ENCODE peak calls at places on chromosomes 6 and 20, in seven cellular contexts. C is HCT116; W is ascending aorta; Q is colonic mucosa; I is PC-9; S is pancreas; T is CD8-positive, alpha-beta memory T cell. X is an unnamed sample. For H3K4me1, the result is how much of the 10 kb centered on the place peaks cover.

GRCh38 chr6:37489697-37490336 is 9.9 kb downstream of the CCDC167 start:
- DNase-seq in C (no peak), W (no peak), Q (no peak), I (no peak), S (no peak), T (peak), X (no peak)

GRCh38 chr6:17601389-17601703 is 1.2 kb downstream of the FAM8A1 start:
- DNase-seq in C (no peak), W (no peak), Q (no peak), I (no peak), S (no peak), T (no peak), X (no peak)

GRCh38 chr6:139145661-139146060 is 10.8 kb downstream of the HECA start:
- DNase-seq in C (no peak), W (no peak), Q (no peak), I (no peak), S (no peak), T (no peak), X (no peak)

GRCh38 chr20:15942130-15942529 is 631.1 kb downstream of the KIF16B start:
- DNase-seq in C (no peak), W (no peak), Q (no peak), I (peak), S (no peak), T (no peak), X (no peak)

GRCh38 chr6:48736486-48737206 is 625.6 kb upstream of the PTCHD4 start:
- DNase-seq in C (no peak), W (no peak), Q (no peak), I (peak), S (no peak), T (no peak), X (no peak)

GRCh38 chr6:41071923-41072835 is at the start of gene OARD1:
- DNase-seq in C (peak), W (peak), Q (peak), I (peak), S (peak), T (peak), X (peak)

GRCh38 chr20:49347156-49347555 is 69.3 kb upstream of the ZNFX1 start:
- DNase-seq in C (no peak), W (no peak), Q (no peak), I (no peak), S (no peak), T (no peak), X (no peak)

GRCh38 chr6:7254980-7255825 is 57.8 kb downstream of the SSR1 start:
- DNase-seq in C (no peak), W (no peak), Q (no peak), I (no peak), S (no peak), T (no peak), X (peak)

GRCh38 chr20:10093087-10093591 is 58.4 kb downstream of the ANKEF1 start:
- DNase-seq in C (no peak), W (no peak), Q (no peak), I (peak), S (peak), T (no peak), X (no peak)

GRCh38 chr6:113936093-113936934 is 34.6 kb downstream of the HDAC2 start:
- DNase-seq in C (peak), W (no peak), Q (peak), I (peak), S (no peak), T (no peak), X (no peak)

GRCh38 chr6:44704240-44705150 is 317.0 kb downstream of the CDC5L start:
- DNase-seq in C (no peak), W (no peak), Q (no peak), I (no peak), S (no peak), T (no peak), X (no peak)

GRCh38 chr6:72363844-72364740 is 257.8 kb upstream of the KCNQ5 start:
- DNase-seq in C (no peak), W (no peak), Q (no peak), I (no peak), S (no peak), T (no peak), X (no peak)

GRCh38 chr6:108876929-108877775 is 28.9 kb downstream of the ARMC2 start:
- DNase-seq in C (no peak), W (peak), Q (no peak), I (no peak), S (peak), T (no peak), X (peak)

GRCh38 chr6:144896296-144896695 is 611.2 kb downstream of the UTRN start:
- DNase-seq in C (no peak), W (no peak), Q (no peak), I (no peak), S (no peak), T (no peak), X (no peak)

GRCh38 chr6:108630050-108630714 is 69.5 kb downstream of the FOXO3 start:
- DNase-seq in C (no peak), W (no peak), Q (no peak), I (no peak), S (no peak), T (no peak), X (no peak)

GRCh38 chr6:117483004-117483644 is 650 bp downstream of the DCBLD1 start:
- DNase-seq in C (no peak), W (no peak), Q (peak), I (peak), S (peak), T (no peak), X (peak)

GRCh38 chr6:48290595-48290994 is 179.6 kb upstream of the PTCHD4 start:
- DNase-seq in C (no peak), W (no peak), Q (no peak), I (no peak), S (no peak), T (no peak), X (no peak)

GRCh38 chr6:38483526-38483925 is 156.2 kb downstream of the BTBD9 start:
- DNase-seq in C (no peak), W (no peak), Q (no peak), I (no peak), S (no peak), T (no peak), X (no peak)

GRCh38 chr6:132731086-132731485 is 17.2 kb upstream of the VNN1 start:
- DNase-seq in C (no peak), W (no peak), Q (no peak), I (peak), S (no peak), T (no peak), X (no peak)

GRCh38 chr6:126662966-126663365 is 323.1 kb downstream of the CENPW start:
- DNase-seq in C (no peak), W (no peak), Q (no peak), I (no peak), S (no peak), T (no peak), X (no peak)

GRCh38 chr6:126657556-126658129 is 317.7 kb downstream of the CENPW start:
- DNase-seq in C (peak), W (no peak), Q (peak), I (peak), S (no peak), T (no peak), X (no peak)

GRCh38 chr6:126664271-126664670 is 324.4 kb downstream of the CENPW start:
- DNase-seq in C (no peak), W (no peak), Q (no peak), I (no peak), S (no peak), T (no peak), X (no peak)

GRCh38 chr6:126660376-126660775 is 320.5 kb downstream of the CENPW start:
- DNase-seq in C (no peak), W (no peak), Q (no peak), I (no peak), S (no peak), T (no peak), X (no peak)

DNA sequence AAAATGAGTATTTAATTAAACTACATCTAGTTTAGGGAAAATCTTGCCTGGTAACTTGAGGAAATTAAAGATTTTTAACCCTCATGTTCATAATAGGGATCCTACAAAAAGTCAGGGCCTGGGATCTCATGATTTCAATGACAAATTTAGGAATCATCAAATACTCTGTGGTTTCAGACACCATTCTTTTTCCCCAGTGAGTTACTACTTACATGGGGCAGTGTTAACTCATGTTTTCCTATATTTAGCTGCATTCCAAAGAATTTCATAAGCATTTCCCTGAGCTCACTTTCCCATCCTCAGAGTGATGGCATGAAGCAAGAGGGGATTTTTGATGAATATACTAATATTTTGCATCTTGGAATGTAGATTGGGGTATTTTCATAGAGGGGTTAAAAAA is 321.7 kb downstream of the CENPW start:
- DNase-seq in C (no peak), W (no peak), Q (no peak), I (no peak), S (no peak), T (no peak), X (no peak)
- H3K27ac ChIP-seq in C (no peak), W (no peak), Q (no peak), I (no peak), S (no peak), T (no peak), X (no peak)

DNA sequence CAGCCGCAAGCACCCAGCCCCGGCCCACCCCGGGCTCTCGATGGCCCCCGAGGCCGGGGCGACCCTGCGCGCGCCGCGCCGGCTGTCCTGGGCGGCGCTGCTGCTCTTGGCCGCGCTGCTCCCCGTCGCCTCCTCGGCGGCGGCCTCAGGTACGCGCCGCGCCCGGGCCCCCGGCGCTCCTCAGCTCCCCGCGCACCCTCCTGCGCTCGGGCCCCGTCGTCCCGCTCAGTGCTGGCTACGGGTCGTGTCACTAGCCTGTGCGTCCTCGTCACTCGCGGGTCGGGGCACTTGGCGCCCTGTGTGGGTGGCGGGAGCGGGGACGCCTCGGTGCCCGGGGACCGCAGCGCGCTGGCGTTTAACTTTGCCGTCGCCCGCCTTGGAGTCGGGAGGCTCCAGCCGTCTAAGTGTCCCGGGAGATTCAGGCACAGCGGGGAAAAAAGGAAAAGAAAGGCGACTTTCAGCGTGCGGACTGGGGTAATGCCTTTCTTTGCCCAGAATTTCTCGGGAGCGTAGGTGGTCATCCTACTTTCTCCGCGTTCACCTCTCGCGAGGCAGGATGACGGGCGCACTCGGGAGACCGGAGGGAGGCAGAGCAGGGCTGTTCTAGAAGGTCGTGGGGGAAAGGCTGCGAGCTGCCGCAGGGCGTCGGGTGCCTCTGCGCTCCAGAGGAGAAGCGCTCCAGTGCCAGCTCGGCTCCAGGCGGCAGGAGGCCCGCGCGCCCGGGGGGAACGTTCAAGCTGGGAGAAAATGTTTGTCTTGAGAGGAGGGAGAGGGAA is 545 bp downstream of the FNDC1 start:
- DNase-seq in C (no peak), W (no peak), Q (peak), I (no peak), S (no peak), T (no peak), X (peak)
- H3K4me3 ChIP-seq in C (no peak), W (peak), Q (peak), I (no peak), S (peak), T (no peak), X (peak)

GRCh38 chr20:59741073-59741472 is 136.7 kb downstream of the PHACTR3 start:
- DNase-seq in C (no peak), W (no peak), Q (no peak), I (no peak), S (no peak), T (no peak), X (no peak)
- H3K4me1 ChIP-seq in C (under half), W (under half), Q (under half), I (under half), S (under half), T (under half), X (under half)

DNA sequence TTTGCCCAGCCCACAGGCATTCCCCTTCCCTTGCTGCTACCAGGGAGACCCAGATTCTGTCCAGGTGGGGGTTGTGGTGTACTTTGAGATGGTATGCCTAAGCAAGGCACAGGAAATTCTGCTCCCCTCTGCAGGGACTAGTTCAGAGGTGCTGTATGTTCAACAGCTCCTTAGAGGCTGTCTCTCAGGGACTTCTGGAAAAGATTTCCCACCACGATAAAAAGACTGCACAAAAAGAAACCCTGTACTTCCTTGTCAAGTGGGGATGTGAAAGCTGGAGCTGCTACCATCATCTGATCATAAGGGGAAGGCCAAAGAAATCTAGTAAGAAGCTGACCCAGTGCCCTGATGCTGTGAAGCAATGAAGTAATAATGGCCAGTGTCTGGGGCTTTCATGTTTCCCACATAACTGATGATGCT is 51.5 kb upstream of the SMIM29 start:
- DNase-seq in C (no peak), W (no peak), Q (no peak), I (no peak), S (no peak), T (no peak), X (no peak)
- H3K27ac ChIP-seq in C (no peak), W (peak), Q (no peak), I (no peak), S (no peak), T (no peak), X (no peak)

GRCh38 chr6:136750821-136751220 is 41.5 kb downstream of the MAP3K5 start:
- DNase-seq in C (no peak), W (no peak), Q (no peak), I (no peak), S (no peak), T (no peak), X (no peak)

GRCh38 chr6:136752554-136752953 is 39.7 kb downstream of the MAP3K5 start:
- DNase-seq in C (no peak), W (no peak), Q (peak), I (no peak), S (no peak), T (no peak), X (peak)

GRCh38 chr6:136753624-136754023 is 38.7 kb downstream of the MAP3K5 start:
- DNase-seq in C (no peak), W (no peak), Q (no peak), I (no peak), S (no peak), T (peak), X (no peak)

GRCh38 chr6:136751478-136751956 is 40.8 kb downstream of the MAP3K5 start:
- DNase-seq in C (no peak), W (no peak), Q (peak), I (no peak), S (no peak), T (no peak), X (no peak)

GRCh38 chr6:136751991-136752390 is 40.3 kb downstream of the MAP3K5 start:
- DNase-seq in C (no peak), W (no peak), Q (peak), I (no peak), S (no peak), T (no peak), X (no peak)
- H3K4me3 ChIP-seq in C (no peak), W (no peak), Q (no peak), I (no peak), S (no peak), T (peak), X (no peak)

GRCh38 chr6:11367638-11368199 is 135.3 kb upstream of the NEDD9 start:
- DNase-seq in C (no peak), W (no peak), Q (peak), I (no peak), S (peak), T (no peak), X (no peak)

GRCh38 chr6:11364971-11365397 is 132.5 kb upstream of the NEDD9 start:
- DNase-seq in C (no peak), W (no peak), Q (no peak), I (no peak), S (peak), T (no peak), X (peak)

GRCh38 chr6:11366934-11367637 is 134.6 kb upstream of the NEDD9 start:
- DNase-seq in C (no peak), W (no peak), Q (no peak), I (no peak), S (no peak), T (no peak), X (no peak)

GRCh38 chr6:11368264-11368663 is 135.8 kb upstream of the NEDD9 start:
- DNase-seq in C (no peak), W (no peak), Q (no peak), I (no peak), S (no peak), T (no peak), X (no peak)

GRCh38 chr6:11366183-11366933 is 133.9 kb upstream of the NEDD9 start:
- DNase-seq in C (no peak), W (no peak), Q (no peak), I (no peak), S (no peak), T (peak), X (no peak)
- H3K4me1 ChIP-seq in C (under half), W (under half), Q (under half), I (under half), S (under half), T (under half), X (half or more)